ENCODE peak calls at places on chromosome 21, in six cellular contexts. One of them, this sample, is unnamed.

GRCh38 chr21:32371913-32372314 is 20.9 kb downstream of the URB1 start:
- DNase-seq in pulmonary artery endothelial cell: peak
- DNase-seq in iPS-NIHi11: no peak
- DNase-seq in dermis microvascular lymphatic vessel endothelial cell: peak
- DNase-seq in amniotic stem cell: no peak
- DNase-seq in stimulated activated CD8-positive, alpha-beta memory T cell treated with anti-CD3 and anti-CD28 coated beads, Interleukin-4, amount 100 ng/mL, for 1 hour: no peak
- DNase-seq in this sample: peak

GRCh38 chr21:18620421-18620820 is 216.8 kb upstream of the TMPRSS15 start:
- DNase-seq in pulmonary artery endothelial cell: no peak
- DNase-seq in iPS-NIHi11: no peak
- DNase-seq in amniotic stem cell: no peak
- DNase-seq in stimulated activated CD8-positive, alpha-beta memory T cell treated with anti-CD3 and anti-CD28 coated beads, Interleukin-4, amount 100 ng/mL, for 1 hour: no peak
- DNase-seq in dermis microvascular lymphatic vessel endothelial cell: no peak
- DNase-seq in this sample: no peak

GRCh38 chr21:36841866-36842265 is 124.6 kb downstream of the HLCS start:
- DNase-seq in iPS-NIHi11: no peak
- DNase-seq in pulmonary artery endothelial cell: no peak
- DNase-seq in dermis microvascular lymphatic vessel endothelial cell: no peak
- DNase-seq in stimulated activated CD8-positive, alpha-beta memory T cell treated with anti-CD3 and anti-CD28 coated beads, Interleukin-4, amount 100 ng/mL, for 1 hour: no peak
- DNase-seq in amniotic stem cell: no peak
- DNase-seq in this sample: no peak

GRCh38 chr21:41956926-41957729 is 3.3 kb upstream of the C2CD2 start:
- DNase-seq in dermis microvascular lymphatic vessel endothelial cell: peak
- DNase-seq in amniotic stem cell: peak
- DNase-seq in stimulated activated CD8-positive, alpha-beta memory T cell treated with anti-CD3 and anti-CD28 coated beads, Interleukin-4, amount 100 ng/mL, for 1 hour: no peak
- DNase-seq in iPS-NIHi11: no peak
- DNase-seq in pulmonary artery endothelial cell: no peak
- DNase-seq in this sample: no peak

GRCh38 chr21:36692125-36692843 is 6.6 kb upstream of the SIM2 start:
- DNase-seq in amniotic stem cell: no peak
- DNase-seq in stimulated activated CD8-positive, alpha-beta memory T cell treated with anti-CD3 and anti-CD28 coated beads, Interleukin-4, amount 100 ng/mL, for 1 hour: no peak
- DNase-seq in iPS-NIHi11: no peak
- DNase-seq in dermis microvascular lymphatic vessel endothelial cell: no peak
- DNase-seq in pulmonary artery endothelial cell: no peak
- DNase-seq in this sample: no peak

GRCh38 chr21:46189213-46189958 is 5.1 kb upstream of the SPATC1L start:
- DNase-seq in pulmonary artery endothelial cell: no peak
- DNase-seq in iPS-NIHi11: peak
- DNase-seq in amniotic stem cell: no peak
- DNase-seq in dermis microvascular lymphatic vessel endothelial cell: peak
- DNase-seq in stimulated activated CD8-positive, alpha-beta memory T cell treated with anti-CD3 and anti-CD28 coated beads, Interleukin-4, amount 100 ng/mL, for 1 hour: no peak
- DNase-seq in this sample: no peak

GRCh38 chr21:24163539-24163938 is 1443.7 kb downstream of the MRPL39 start:
- DNase-seq in pulmonary artery endothelial cell: no peak
- DNase-seq in amniotic stem cell: no peak
- DNase-seq in iPS-NIHi11: no peak
- DNase-seq in stimulated activated CD8-positive, alpha-beta memory T cell treated with anti-CD3 and anti-CD28 coated beads, Interleukin-4, amount 100 ng/mL, for 1 hour: no peak
- DNase-seq in dermis microvascular lymphatic vessel endothelial cell: no peak
- DNase-seq in this sample: no peak

GRCh38 chr21:16908087-16908486 is 604.8 kb upstream of the CXADR start:
- DNase-seq in stimulated activated CD8-positive, alpha-beta memory T cell treated with anti-CD3 and anti-CD28 coated beads, Interleukin-4, amount 100 ng/mL, for 1 hour: no peak
- DNase-seq in iPS-NIHi11: no peak
- DNase-seq in dermis microvascular lymphatic vessel endothelial cell: no peak
- DNase-seq in pulmonary artery endothelial cell: no peak
- DNase-seq in amniotic stem cell: no peak
- DNase-seq in this sample: no peak

GRCh38 chr21:45169001-45169400 is 94.6 kb downstream of the ADARB1 start:
- DNase-seq in dermis microvascular lymphatic vessel endothelial cell: no peak
- DNase-seq in pulmonary artery endothelial cell: no peak
- DNase-seq in stimulated activated CD8-positive, alpha-beta memory T cell treated with anti-CD3 and anti-CD28 coated beads, Interleukin-4, amount 100 ng/mL, for 1 hour: no peak
- DNase-seq in iPS-NIHi11: no peak
- DNase-seq in amniotic stem cell: no peak
- DNase-seq in this sample: no peak

GRCh38 chr21:42199488-42200463 is 19.2 kb upstream of the ABCG1 start:
- DNase-seq in dermis microvascular lymphatic vessel endothelial cell: peak
- DNase-seq in amniotic stem cell: no peak
- DNase-seq in pulmonary artery endothelial cell: peak
- DNase-seq in iPS-NIHi11: no peak
- DNase-seq in stimulated activated CD8-positive, alpha-beta memory T cell treated with anti-CD3 and anti-CD28 coated beads, Interleukin-4, amount 100 ng/mL, for 1 hour: no peak
- DNase-seq in this sample: no peak

GRCh38 chr21:35237287-35237686 is 188.2 kb upstream of the RUNX1 start:
- DNase-seq in dermis microvascular lymphatic vessel endothelial cell: no peak
- DNase-seq in amniotic stem cell: no peak
- DNase-seq in pulmonary artery endothelial cell: no peak
- DNase-seq in stimulated activated CD8-positive, alpha-beta memory T cell treated with anti-CD3 and anti-CD28 coated beads, Interleukin-4, amount 100 ng/mL, for 1 hour: no peak
- DNase-seq in iPS-NIHi11: no peak
- DNase-seq in this sample: no peak

GRCh38 chr21:40120944-40121575 is 253.8 kb downstream of the PCP4 start:
- DNase-seq in dermis microvascular lymphatic vessel endothelial cell: no peak
- DNase-seq in pulmonary artery endothelial cell: no peak
- DNase-seq in stimulated activated CD8-positive, alpha-beta memory T cell treated with anti-CD3 and anti-CD28 coated beads, Interleukin-4, amount 100 ng/mL, for 1 hour: no peak
- DNase-seq in iPS-NIHi11: peak
- DNase-seq in amniotic stem cell: peak
- DNase-seq in this sample: no peak

GRCh38 chr21:33025471-33026298 is at the start of gene OLIG2:
- DNase-seq in pulmonary artery endothelial cell: no peak
- DNase-seq in iPS-NIHi11: peak
- DNase-seq in dermis microvascular lymphatic vessel endothelial cell: peak
- DNase-seq in amniotic stem cell: no peak
- DNase-seq in stimulated activated CD8-positive, alpha-beta memory T cell treated with anti-CD3 and anti-CD28 coated beads, Interleukin-4, amount 100 ng/mL, for 1 hour: no peak
- DNase-seq in this sample: no peak

GRCh38 chr21:26433386-26433785 is 139.7 kb downstream of the CYYR1 start:
- DNase-seq in stimulated activated CD8-positive, alpha-beta memory T cell treated with anti-CD3 and anti-CD28 coated beads, Interleukin-4, amount 100 ng/mL, for 1 hour: no peak
- DNase-seq in iPS-NIHi11: no peak
- DNase-seq in pulmonary artery endothelial cell: no peak
- DNase-seq in amniotic stem cell: no peak
- DNase-seq in dermis microvascular lymphatic vessel endothelial cell: no peak
- DNase-seq in this sample: no peak

GRCh38 chr21:46033410-46034404 is 52.1 kb downstream of the COL6A1 start:
- DNase-seq in pulmonary artery endothelial cell: no peak
- DNase-seq in iPS-NIHi11: no peak
- DNase-seq in dermis microvascular lymphatic vessel endothelial cell: no peak
- DNase-seq in amniotic stem cell: no peak
- DNase-seq in stimulated activated CD8-positive, alpha-beta memory T cell treated with anti-CD3 and anti-CD28 coated beads, Interleukin-4, amount 100 ng/mL, for 1 hour: no peak
- DNase-seq in this sample: no peak

GRCh38 chr21:46071082-46071481 is 26.8 kb upstream of the COL6A2 start:
- DNase-seq in amniotic stem cell: no peak
- DNase-seq in stimulated activated CD8-positive, alpha-beta memory T cell treated with anti-CD3 and anti-CD28 coated beads, Interleukin-4, amount 100 ng/mL, for 1 hour: no peak
- DNase-seq in iPS-NIHi11: no peak
- DNase-seq in pulmonary artery endothelial cell: no peak
- DNase-seq in dermis microvascular lymphatic vessel endothelial cell: no peak
- DNase-seq in this sample: no peak

GRCh38 chr21:35051287-35051818 is 2.3 kb upstream of the RUNX1 start:
- DNase-seq in stimulated activated CD8-positive, alpha-beta memory T cell treated with anti-CD3 and anti-CD28 coated beads, Interleukin-4, amount 100 ng/mL, for 1 hour: peak
- DNase-seq in dermis microvascular lymphatic vessel endothelial cell: peak
- DNase-seq in amniotic stem cell: no peak
- DNase-seq in iPS-NIHi11: peak
- DNase-seq in pulmonary artery endothelial cell: peak
- DNase-seq in this sample: no peak

GRCh38 chr21:38333290-38334272 is 76.8 kb downstream of the KCNJ15 start:
- DNase-seq in stimulated activated CD8-positive, alpha-beta memory T cell treated with anti-CD3 and anti-CD28 coated beads, Interleukin-4, amount 100 ng/mL, for 1 hour: no peak
- DNase-seq in pulmonary artery endothelial cell: no peak
- DNase-seq in amniotic stem cell: no peak
- DNase-seq in dermis microvascular lymphatic vessel endothelial cell: peak
- DNase-seq in iPS-NIHi11: peak
- DNase-seq in this sample: no peak

GRCh38 chr21:42614391-42614790 is 39.0 kb upstream of the PDE9A start:
- DNase-seq in pulmonary artery endothelial cell: no peak
- DNase-seq in stimulated activated CD8-positive, alpha-beta memory T cell treated with anti-CD3 and anti-CD28 coated beads, Interleukin-4, amount 100 ng/mL, for 1 hour: no peak
- DNase-seq in iPS-NIHi11: no peak
- DNase-seq in dermis microvascular lymphatic vessel endothelial cell: no peak
- DNase-seq in amniotic stem cell: no peak
- DNase-seq in this sample: no peak

GRCh38 chr21:35072960-35073359 is 23.9 kb upstream of the RUNX1 start:
- DNase-seq in stimulated activated CD8-positive, alpha-beta memory T cell treated with anti-CD3 and anti-CD28 coated beads, Interleukin-4, amount 100 ng/mL, for 1 hour: no peak
- DNase-seq in dermis microvascular lymphatic vessel endothelial cell: peak
- DNase-seq in pulmonary artery endothelial cell: no peak
- DNase-seq in amniotic stem cell: peak
- DNase-seq in iPS-NIHi11: no peak
- DNase-seq in this sample: no peak

GRCh38 chr21:46111857-46112730 is 14.2 kb downstream of the COL6A2 start:
- DNase-seq in dermis microvascular lymphatic vessel endothelial cell: no peak
- DNase-seq in amniotic stem cell: no peak
- DNase-seq in pulmonary artery endothelial cell: no peak
- DNase-seq in iPS-NIHi11: no peak
- DNase-seq in stimulated activated CD8-positive, alpha-beta memory T cell treated with anti-CD3 and anti-CD28 coated beads, Interleukin-4, amount 100 ng/mL, for 1 hour: no peak
- DNase-seq in this sample: no peak

GRCh38 chr21:39669485-39669884 is 56.7 kb downstream of the B3GALT5 start:
- DNase-seq in amniotic stem cell: no peak
- DNase-seq in stimulated activated CD8-positive, alpha-beta memory T cell treated with anti-CD3 and anti-CD28 coated beads, Interleukin-4, amount 100 ng/mL, for 1 hour: no peak
- DNase-seq in iPS-NIHi11: no peak
- DNase-seq in pulmonary artery endothelial cell: no peak
- DNase-seq in dermis microvascular lymphatic vessel endothelial cell: no peak
- DNase-seq in this sample: no peak

GRCh38 chr21:41815652-41816582 is 49.1 kb upstream of the RIPK4 start:
- DNase-seq in dermis microvascular lymphatic vessel endothelial cell: no peak
- DNase-seq in stimulated activated CD8-positive, alpha-beta memory T cell treated with anti-CD3 and anti-CD28 coated beads, Interleukin-4, amount 100 ng/mL, for 1 hour: no peak
- DNase-seq in iPS-NIHi11: no peak
- DNase-seq in pulmonary artery endothelial cell: no peak
- DNase-seq in amniotic stem cell: no peak
- DNase-seq in this sample: no peak

GRCh38 chr21:37278199-37278598 is 11.1 kb upstream of the VPS26C start:
- DNase-seq in dermis microvascular lymphatic vessel endothelial cell: no peak
- DNase-seq in pulmonary artery endothelial cell: no peak
- DNase-seq in iPS-NIHi11: no peak
- DNase-seq in amniotic stem cell: no peak
- DNase-seq in stimulated activated CD8-positive, alpha-beta memory T cell treated with anti-CD3 and anti-CD28 coated beads, Interleukin-4, amount 100 ng/mL, for 1 hour: no peak
- DNase-seq in this sample: no peak

This sample was measured in brain pericyte.